ENCODE peak calls at places on chromosomes 3 and 15, in nine cellular contexts. One of them, this sample, is unnamed.

GRCh38 chr3:7682822-7683229 is 818.8 kb upstream of the LMCD1 start:
- DNase-seq in AG04449: no peak
- DNase-seq in GM12864: no peak
- DNase-seq in CD8-positive, alpha-beta T cell: no peak
- DNase-seq in CD8-positive, alpha-beta memory T cell: no peak
- DNase-seq in cardiac fibroblast: peak; percentile 94
- DNase-seq in kidney: no peak
- DNase-seq in right atrium auricular region: peak; percentile 77
- DNase-seq in cardiac muscle cell: no peak
- DNase-seq in this sample: no peak

GRCh38 chr3:151859125-151859741 is 14.2 kb upstream of the SUCNR1 start:
- DNase-seq in cardiac muscle cell: no peak
- DNase-seq in right atrium auricular region: no peak
- DNase-seq in CD8-positive, alpha-beta memory T cell: no peak
- DNase-seq in AG04449: no peak
- DNase-seq in cardiac fibroblast: no peak
- DNase-seq in CD8-positive, alpha-beta T cell: no peak
- DNase-seq in GM12864: no peak
- DNase-seq in kidney: no peak
- DNase-seq in this sample: no peak

GRCh38 chr3:69684309-69684981 is 54.8 kb upstream of the MITF start:
- DNase-seq in AG04449: no peak
- DNase-seq in CD8-positive, alpha-beta memory T cell: no peak
- DNase-seq in GM12864: no peak
- DNase-seq in kidney: no peak
- DNase-seq in CD8-positive, alpha-beta T cell: no peak
- DNase-seq in cardiac muscle cell: no peak
- DNase-seq in right atrium auricular region: no peak
- DNase-seq in cardiac fibroblast: no peak
- DNase-seq in this sample: no peak

GRCh38 chr3:48268936-48269551 is 28.1 kb downstream of the ZNF589 start:
- DNase-seq in right atrium auricular region: no peak
- DNase-seq in CD8-positive, alpha-beta T cell: peak; percentile 4
- DNase-seq in CD8-positive, alpha-beta memory T cell: peak; percentile 21
- DNase-seq in cardiac fibroblast: peak; percentile 9
- DNase-seq in cardiac muscle cell: no peak
- DNase-seq in AG04449: no peak
- DNase-seq in GM12864: no peak
- DNase-seq in kidney: no peak
- DNase-seq in this sample: no peak

GRCh38 chr3:193982258-193982659 is 153.7 kb upstream of the HES1 start:
- DNase-seq in CD8-positive, alpha-beta T cell: no peak
- DNase-seq in GM12864: no peak
- DNase-seq in cardiac muscle cell: no peak
- DNase-seq in AG04449: no peak
- DNase-seq in kidney: peak; percentile 93
- DNase-seq in right atrium auricular region: peak; percentile 92
- DNase-seq in CD8-positive, alpha-beta memory T cell: no peak
- DNase-seq in cardiac fibroblast: peak; percentile 88
- DNase-seq in this sample: no peak

GRCh38 chr3:100899440-100900091 is 93.7 kb downstream of the ABI3BP start:
- DNase-seq in right atrium auricular region: no peak
- DNase-seq in AG04449: no peak
- DNase-seq in GM12864: no peak
- DNase-seq in CD8-positive, alpha-beta memory T cell: no peak
- DNase-seq in cardiac muscle cell: no peak
- DNase-seq in kidney: no peak
- DNase-seq in CD8-positive, alpha-beta T cell: no peak
- DNase-seq in cardiac fibroblast: peak; percentile 57
- DNase-seq in this sample: no peak

GRCh38 chr15:96350321-96350720 is 19.8 kb downstream of the NR2F2 start:
- DNase-seq in kidney: no peak
- DNase-seq in right atrium auricular region: no peak
- DNase-seq in cardiac muscle cell: no peak
- DNase-seq in GM12864: no peak
- DNase-seq in cardiac fibroblast: no peak
- DNase-seq in AG04449: no peak
- DNase-seq in CD8-positive, alpha-beta T cell: no peak
- DNase-seq in CD8-positive, alpha-beta memory T cell: no peak
- DNase-seq in this sample: no peak

GRCh38 chr15:50353251-50353998 is 1.6 kb downstream of the GABPB1 start:
- DNase-seq in CD8-positive, alpha-beta memory T cell: peak; percentile 81
- DNase-seq in AG04449: peak; percentile 69
- DNase-seq in CD8-positive, alpha-beta T cell: no peak
- DNase-seq in cardiac fibroblast: peak; percentile 81
- DNase-seq in kidney: no peak
- DNase-seq in cardiac muscle cell: peak; percentile 0
- DNase-seq in GM12864: no peak
- DNase-seq in right atrium auricular region: no peak
- DNase-seq in this sample: peak; percentile 96

GRCh38 chr3:54888873-54889272 is 39.0 kb downstream of the LRTM1 start:
- DNase-seq in cardiac muscle cell: no peak
- DNase-seq in kidney: no peak
- DNase-seq in GM12864: no peak
- DNase-seq in cardiac fibroblast: peak; percentile 53
- DNase-seq in AG04449: no peak
- DNase-seq in CD8-positive, alpha-beta memory T cell: no peak
- DNase-seq in CD8-positive, alpha-beta T cell: no peak
- DNase-seq in right atrium auricular region: no peak
- DNase-seq in this sample: no peak

GRCh38 chr3:183324083-183324482 is 71.0 kb downstream of the B3GNT5 start:
- DNase-seq in GM12864: no peak
- DNase-seq in right atrium auricular region: no peak
- DNase-seq in cardiac fibroblast: peak; percentile 39
- DNase-seq in CD8-positive, alpha-beta memory T cell: no peak
- DNase-seq in cardiac muscle cell: no peak
- DNase-seq in AG04449: no peak
- DNase-seq in CD8-positive, alpha-beta T cell: no peak
- DNase-seq in kidney: no peak
- DNase-seq in this sample: no peak

GRCh38 chr3:112894258-112894657 is 47.6 kb upstream of the CD200R1L start:
- DNase-seq in CD8-positive, alpha-beta memory T cell: no peak
- DNase-seq in AG04449: no peak
- DNase-seq in cardiac fibroblast: no peak
- DNase-seq in GM12864: no peak
- DNase-seq in right atrium auricular region: no peak
- DNase-seq in kidney: no peak
- DNase-seq in CD8-positive, alpha-beta T cell: no peak
- DNase-seq in cardiac muscle cell: no peak
- DNase-seq in this sample: no peak

GRCh38 chr3:64612082-64612860 is 75.5 kb downstream of the ADAMTS9 start:
- DNase-seq in CD8-positive, alpha-beta T cell: no peak
- DNase-seq in GM12864: no peak
- DNase-seq in CD8-positive, alpha-beta memory T cell: no peak
- DNase-seq in cardiac fibroblast: peak; percentile 88
- DNase-seq in kidney: no peak
- DNase-seq in cardiac muscle cell: peak; percentile 85
- DNase-seq in right atrium auricular region: no peak
- DNase-seq in AG04449: no peak
- DNase-seq in this sample: no peak

GRCh38 chr3:34758630-34759261 is 880.6 kb upstream of the ARPP21 start:
- DNase-seq in CD8-positive, alpha-beta T cell: no peak
- DNase-seq in right atrium auricular region: no peak
- DNase-seq in cardiac fibroblast: no peak
- DNase-seq in kidney: no peak
- DNase-seq in GM12864: no peak
- DNase-seq in CD8-positive, alpha-beta memory T cell: no peak
- DNase-seq in cardiac muscle cell: no peak
- DNase-seq in AG04449: no peak
- DNase-seq in this sample: no peak

GRCh38 chr15:75493732-75494131 is 42.2 kb upstream of the SIN3A start:
- DNase-seq in right atrium auricular region: no peak
- DNase-seq in cardiac fibroblast: no peak
- DNase-seq in CD8-positive, alpha-beta T cell: no peak
- DNase-seq in kidney: no peak
- DNase-seq in GM12864: no peak
- DNase-seq in AG04449: no peak
- DNase-seq in cardiac muscle cell: no peak
- DNase-seq in CD8-positive, alpha-beta memory T cell: no peak
- DNase-seq in this sample: no peak

GRCh38 chr3:170642882-170643601 is 57.2 kb upstream of the SLC7A14 start:
- DNase-seq in kidney: no peak
- DNase-seq in right atrium auricular region: no peak
- DNase-seq in cardiac muscle cell: no peak
- DNase-seq in CD8-positive, alpha-beta T cell: no peak
- DNase-seq in cardiac fibroblast: no peak
- DNase-seq in GM12864: no peak
- DNase-seq in CD8-positive, alpha-beta memory T cell: no peak
- DNase-seq in AG04449: no peak
- DNase-seq in this sample: no peak

GRCh38 chr3:119690043-119690656 is 12.7 kb upstream of the CFAP91 start:
- DNase-seq in AG04449: no peak
- DNase-seq in GM12864: no peak
- DNase-seq in right atrium auricular region: no peak
- DNase-seq in cardiac muscle cell: peak; percentile 36
- DNase-seq in CD8-positive, alpha-beta memory T cell: no peak
- DNase-seq in CD8-positive, alpha-beta T cell: no peak
- DNase-seq in kidney: no peak
- DNase-seq in cardiac fibroblast: peak; percentile 45
- DNase-seq in this sample: no peak

GRCh38 chr3:42431099-42431498 is 20.7 kb upstream of the LYZL4 start:
- DNase-seq in cardiac muscle cell: no peak
- DNase-seq in CD8-positive, alpha-beta memory T cell: no peak
- DNase-seq in GM12864: no peak
- DNase-seq in CD8-positive, alpha-beta T cell: no peak
- DNase-seq in kidney: no peak
- DNase-seq in AG04449: no peak
- DNase-seq in right atrium auricular region: no peak
- DNase-seq in cardiac fibroblast: peak; percentile 24
- DNase-seq in this sample: no peak

GRCh38 chr3:42428830-42429229 is 18.4 kb upstream of the LYZL4 start:
- DNase-seq in right atrium auricular region: no peak
- DNase-seq in GM12864: no peak
- DNase-seq in CD8-positive, alpha-beta T cell: no peak
- DNase-seq in kidney: no peak
- DNase-seq in CD8-positive, alpha-beta memory T cell: no peak
- DNase-seq in cardiac muscle cell: no peak
- DNase-seq in cardiac fibroblast: no peak
- DNase-seq in AG04449: no peak
- DNase-seq in this sample: no peak

GRCh38 chr3:42421818-42422796 is 11.7 kb upstream of the LYZL4 start:
- DNase-seq in right atrium auricular region: no peak
- DNase-seq in CD8-positive, alpha-beta memory T cell: no peak
- DNase-seq in kidney: no peak
- DNase-seq in GM12864: no peak
- DNase-seq in AG04449: no peak
- DNase-seq in CD8-positive, alpha-beta T cell: no peak
- DNase-seq in cardiac muscle cell: no peak
- DNase-seq in cardiac fibroblast: no peak
- DNase-seq in this sample: no peak

GRCh38 chr3:42424911-42425310 is 14.5 kb upstream of the LYZL4 start:
- DNase-seq in cardiac fibroblast: no peak
- DNase-seq in cardiac muscle cell: no peak
- DNase-seq in right atrium auricular region: no peak
- DNase-seq in CD8-positive, alpha-beta T cell: no peak
- DNase-seq in CD8-positive, alpha-beta memory T cell: no peak
- DNase-seq in kidney: no peak
- DNase-seq in AG04449: no peak
- DNase-seq in GM12864: no peak
- DNase-seq in this sample: no peak

GRCh38 chr3:42425736-42426407 is 15.5 kb upstream of the LYZL4 start:
- DNase-seq in AG04449: no peak
- DNase-seq in right atrium auricular region: no peak
- DNase-seq in kidney: no peak
- DNase-seq in CD8-positive, alpha-beta memory T cell: no peak
- DNase-seq in GM12864: no peak
- DNase-seq in cardiac muscle cell: no peak
- DNase-seq in CD8-positive, alpha-beta T cell: no peak
- DNase-seq in cardiac fibroblast: no peak
- DNase-seq in this sample: no peak
- H3K4me3 ChIP-seq in AG04449: no peak overlapping the region
- H3K4me3 ChIP-seq in right atrium auricular region: no peak overlapping the region
- H3K4me3 ChIP-seq in kidney: no peak overlapping the region
- H3K4me3 ChIP-seq in CD8-positive, alpha-beta memory T cell: no peak overlapping the region
- H3K4me3 ChIP-seq in GM12864: no peak overlapping the region
- H3K4me3 ChIP-seq in cardiac muscle cell: no peak overlapping the region
- H3K4me3 ChIP-seq in CD8-positive, alpha-beta T cell: no peak overlapping the region
- H3K4me3 ChIP-seq in cardiac fibroblast: no peak overlapping the region
- H3K4me3 ChIP-seq in this sample: no peak overlapping the region

GRCh38 chr3:49787182-49787464 is 781 bp upstream of the IP6K1 start:
- DNase-seq in kidney: no peak
- DNase-seq in CD8-positive, alpha-beta T cell: no peak
- DNase-seq in CD8-positive, alpha-beta memory T cell: no peak
- DNase-seq in cardiac muscle cell: no peak
- DNase-seq in GM12864: no peak
- DNase-seq in right atrium auricular region: no peak
- DNase-seq in AG04449: no peak
- DNase-seq in cardiac fibroblast: no peak
- DNase-seq in this sample: no peak
- H3K4me3 ChIP-seq in kidney: peak overlapping the region; percentile 77
- H3K4me3 ChIP-seq in CD8-positive, alpha-beta T cell: peak overlapping the region; percentile 86
- H3K4me3 ChIP-seq in CD8-positive, alpha-beta memory T cell: peak overlapping the region; percentile 90
- H3K4me3 ChIP-seq in cardiac muscle cell: no peak overlapping the region
- H3K4me3 ChIP-seq in GM12864: peak overlapping the region; percentile 50
- H3K4me3 ChIP-seq in right atrium auricular region: no peak overlapping the region
- H3K4me3 ChIP-seq in AG04449: peak overlapping the region; percentile 61
- H3K4me3 ChIP-seq in cardiac fibroblast: peak overlapping the region; percentile 46
- H3K4me3 ChIP-seq in this sample: no peak overlapping the region

DNA sequence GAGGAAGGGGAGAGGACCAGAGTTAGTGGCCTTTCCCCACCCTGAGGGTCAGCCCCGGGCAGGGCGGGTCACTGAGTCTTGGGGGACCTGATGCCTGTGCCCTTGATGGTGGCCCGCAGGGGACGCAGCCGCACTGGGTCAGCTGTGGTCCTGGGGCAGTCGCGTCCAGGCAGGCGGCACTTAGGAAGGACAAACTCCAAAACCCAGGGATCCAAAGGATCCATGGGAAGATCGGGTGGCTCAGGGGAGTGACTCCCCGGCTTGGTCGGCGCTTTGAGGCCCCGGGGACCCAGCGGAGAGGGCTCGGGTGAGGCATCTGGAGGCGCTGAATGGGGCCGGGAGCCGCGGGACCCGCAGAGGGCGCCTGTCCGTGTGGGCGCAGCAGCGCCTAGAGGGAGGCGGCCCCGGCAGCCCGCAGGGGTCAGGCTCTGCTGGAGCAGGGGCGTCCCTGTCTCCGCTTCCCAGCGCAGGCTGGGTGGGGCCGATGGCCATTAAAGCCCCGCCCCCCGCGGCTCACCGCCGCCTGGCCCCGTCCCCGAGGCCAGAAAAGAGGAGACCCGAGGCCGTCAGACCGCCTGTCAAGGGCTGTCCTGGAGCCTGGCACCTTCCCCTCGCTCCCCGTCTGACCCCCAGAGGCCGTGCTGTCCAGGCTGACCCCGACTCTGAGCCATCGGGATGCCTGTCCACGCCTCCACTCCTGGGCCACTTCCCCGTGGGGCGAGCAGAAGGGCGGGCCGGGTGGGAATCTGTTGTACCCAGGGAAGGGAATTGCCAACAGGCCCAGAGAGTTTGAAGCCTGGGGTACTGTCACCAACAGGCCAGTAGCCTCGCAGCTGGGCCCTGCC is 17.4 kb downstream of the CIDEC start:
- DNase-seq in right atrium auricular region: no peak
- DNase-seq in kidney: peak; percentile 89
- DNase-seq in CD8-positive, alpha-beta memory T cell: peak; percentile 8
- DNase-seq in cardiac muscle cell: peak; percentile 82
- DNase-seq in cardiac fibroblast: peak; percentile 64
- DNase-seq in GM12864: no peak
- DNase-seq in CD8-positive, alpha-beta T cell: no peak
- DNase-seq in AG04449: no peak
- DNase-seq in this sample: no peak
- H3K4me3 ChIP-seq in right atrium auricular region: peak overlapping the region; percentile 34
- H3K4me3 ChIP-seq in kidney: no peak overlapping the region
- H3K4me3 ChIP-seq in CD8-positive, alpha-beta memory T cell: no peak overlapping the region
- H3K4me3 ChIP-seq in cardiac muscle cell: no peak overlapping the region
- H3K4me3 ChIP-seq in cardiac fibroblast: no peak overlapping the region
- H3K4me3 ChIP-seq in GM12864: no peak overlapping the region
- H3K4me3 ChIP-seq in CD8-positive, alpha-beta T cell: no peak overlapping the region
- H3K4me3 ChIP-seq in AG04449: no peak overlapping the region
- H3K4me3 ChIP-seq in this sample: no peak overlapping the region

GRCh38 chr3:58238830-58239229 is 1.2 kb downstream of the ABHD6 start:
- DNase-seq in GM12864: no peak
- DNase-seq in CD8-positive, alpha-beta T cell: no peak
- DNase-seq in kidney: no peak
- DNase-seq in cardiac fibroblast: no peak
- DNase-seq in AG04449: no peak
- DNase-seq in CD8-positive, alpha-beta memory T cell: no peak
- DNase-seq in right atrium auricular region: no peak
- DNase-seq in cardiac muscle cell: no peak
- DNase-seq in this sample: no peak
- H3K4me3 ChIP-seq in GM12864: no peak overlapping the region
- H3K4me3 ChIP-seq in CD8-positive, alpha-beta T cell: peak overlapping the region; percentile 57
- H3K4me3 ChIP-seq in kidney: peak overlapping the region; percentile 92
- H3K4me3 ChIP-seq in cardiac fibroblast: peak overlapping the region; percentile 86
- H3K4me3 ChIP-seq in AG04449: no peak overlapping the region
- H3K4me3 ChIP-seq in CD8-positive, alpha-beta memory T cell: peak overlapping the region; percentile 89
- H3K4me3 ChIP-seq in right atrium auricular region: peak overlapping the region; percentile 74
- H3K4me3 ChIP-seq in cardiac muscle cell: peak overlapping the region; percentile 74
- H3K4me3 ChIP-seq in this sample: peak overlapping the region; percentile 90